ENCODE peak calls at places on chromosome 9, in five cellular contexts. D, M, E, Y and Z are unnamed samples.

GRCh38 chr9:6502399-6502798 is 89.4 kb downstream of the UHRF2 start:
- DNase-seq in Y (peak; percentile 45), M (no peak), E (no peak), D (no peak), Z (no peak)

GRCh38 chr9:136270173-136270710 is 24.6 kb upstream of the QSOX2 start:
- DNase-seq in M (no peak), Y (no peak), D (no peak), E (no peak), Z (no peak)

GRCh38 chr9:3648266-3648665 is 122.5 kb upstream of the RFX3 start:
- DNase-seq in Y (no peak), E (no peak), M (no peak), D (no peak), Z (no peak)

GRCh38 chr9:17807670-17808282 is 228.9 kb downstream of the SH3GL2 start:
- DNase-seq in Y (no peak), M (no peak), E (no peak), D (no peak), Z (no peak)

GRCh38 chr9:89669361-89669842 is 64.6 kb downstream of the GADD45G start:
- DNase-seq in E (no peak), D (no peak), M (no peak), Y (no peak), Z (no peak)

GRCh38 chr9:85600675-85601263 is 141.0 kb downstream of the AGTPBP1 start:
- DNase-seq in M (no peak), E (no peak), Y (no peak), D (no peak), Z (peak; percentile 69)

GRCh38 chr9:98584059-98584458 is 124.7 kb downstream of the GABBR2 start:
- DNase-seq in M (no peak), D (peak; percentile 38), E (no peak), Y (no peak), Z (no peak)

GRCh38 chr9:135812961-135813360 is 94.4 kb downstream of the CAMSAP1 start:
- DNase-seq in D (no peak), Y (no peak), E (no peak), M (no peak), Z (no peak)

GRCh38 chr9:12923472-12924009 is 148.7 kb downstream of the LURAP1L start:
- DNase-seq in Y (peak; percentile 89), E (no peak), D (no peak), M (peak; percentile 53), Z (no peak)

GRCh38 chr9:84001621-84002020 is 21.0 kb downstream of the RMI1 start:
- DNase-seq in Y (no peak), E (no peak), D (no peak), M (no peak), Z (no peak)

GRCh38 chr9:93496285-93496684 is 42.9 kb upstream of the FAM120AOS start:
- DNase-seq in E (no peak), D (no peak), M (no peak), Y (no peak), Z (no peak)

GRCh38 chr9:5633243-5633642 is 4.3 kb downstream of the RIC1 start:
- DNase-seq in Y (peak; percentile 60), M (no peak), E (no peak), D (no peak), Z (no peak)

GRCh38 chr9:130235558-130236435 is 29.8 kb upstream of the HMCN2 start:
- DNase-seq in D (peak; percentile 49), E (no peak), M (peak; percentile 71), Y (peak; percentile 50), Z (peak; percentile 79)

GRCh38 chr9:90921104-90921503 is 119.5 kb downstream of the SYK start:
- DNase-seq in D (no peak), M (no peak), Y (no peak), E (peak; percentile 74), Z (peak; percentile 67)

GRCh38 chr9:93097496-93098205 is 1.6 kb downstream of the CARD19 start:
- DNase-seq in M (no peak), D (peak; percentile 15), Y (peak; percentile 12), E (no peak), Z (no peak)

GRCh38 chr9:125141251-125141650 is 2.1 kb downstream of the SCAI start:
- DNase-seq in D (no peak), Y (peak; percentile 62), M (no peak), E (no peak), Z (no peak)

GRCh38 chr9:38414040-38414723 is 10.1 kb downstream of the IGFBPL1 start:
- DNase-seq in E (no peak), Y (no peak), M (no peak), D (no peak), Z (no peak)

GRCh38 chr9:9919174-9919573 is 693.6 kb downstream of the PTPRD start:
- DNase-seq in M (no peak), D (no peak), Y (no peak), E (no peak), Z (no peak)

GRCh38 chr9:33111621-33112020 is 35.1 kb upstream of the SMU1 start:
- DNase-seq in Y (no peak), D (no peak), E (no peak), M (no peak), Z (no peak)

GRCh38 chr9:96253059-96253696 is 48.8 kb downstream of the HSD17B3 start:
- DNase-seq in D (no peak), Y (no peak), E (no peak), M (no peak), Z (no peak)

GRCh38 chr9:136482793-136483588 is at the start of gene SEC16A:
- DNase-seq in E (peak; percentile 96), Y (peak; percentile 97), D (peak; percentile 96), M (peak; percentile 99), Z (peak; percentile 100)

GRCh38 chr9:130409250-130409649 is 35.5 kb upstream of the ASS1 start:
- DNase-seq in E (no peak), D (no peak), Y (no peak), M (no peak), Z (no peak)

GRCh38 chr9:123364241-123364824 is 8.3 kb downstream of the CRB2 start:
- DNase-seq in D (no peak), Y (peak; percentile 61), E (no peak), M (no peak), Z (no peak)

GRCh38 chr9:98805506-98806272 is 1.8 kb upstream of the GALNT12 start:
- DNase-seq in D (no peak), Y (peak; percentile 86), M (no peak), E (no peak), Z (no peak)

GRCh38 chr9:1845421-1845820 is 169.7 kb upstream of the SMARCA2 start:
- DNase-seq in M (no peak), Y (no peak), E (no peak), D (no peak), Z (no peak)
- H3K4me1 ChIP-seq in M (no peaks in the 10 kb centered on the region), Y (no peaks in the 10 kb centered on the region), E (no peaks in the 10 kb centered on the region), D (no peaks in the 10 kb centered on the region), Z (no peaks in the 10 kb centered on the region)

GRCh38 chr9:14400658-14400995 is 86.7 kb upstream of the NFIB start:
- DNase-seq in M (peak; percentile 40), D (peak; percentile 90), E (peak; percentile 21), Y (peak; percentile 58), Z (peak; percentile 50)
- TF ChIP-seq CTCF in M (no peak), D (peak; percentile 58), E (peak; percentile 57), Y (peak; percentile 48), Z (peak; percentile 69)

DNA sequence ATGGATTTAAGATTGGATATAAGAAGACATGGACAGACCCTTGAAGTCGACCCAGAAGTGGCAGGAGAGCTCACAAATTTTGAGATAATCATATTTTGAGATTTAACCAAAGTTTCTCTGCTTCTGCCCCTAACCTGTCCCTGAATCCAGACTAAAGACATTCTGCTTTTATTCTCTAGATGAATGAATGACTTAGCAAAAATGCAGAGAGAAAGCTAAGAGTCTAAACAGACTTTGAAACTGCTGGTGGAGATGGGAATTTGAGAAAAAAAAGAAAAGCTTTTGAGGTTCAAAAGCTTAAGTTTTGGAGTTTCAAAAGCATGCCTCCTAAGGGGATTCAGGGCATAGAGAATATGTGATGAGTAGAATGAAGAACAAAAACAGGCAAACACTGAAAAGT is 85.2 kb upstream of the KLF9 start:
- DNase-seq in D (no peak), Y (no peak), M (no peak), E (no peak), Z (no peak)
- H3K4me3 ChIP-seq in D (no peak overlapping the region), Y (no peak overlapping the region), M (no peak overlapping the region), E (no peak overlapping the region), Z (no peak overlapping the region)

GRCh38 chr9:113520109-113520642 is 56.6 kb downstream of the RGS3 start:
- DNase-seq in M (no peak), E (peak; percentile 43), Y (peak; percentile 20), D (peak; percentile 96), Z (no peak)
- H3K4me1 ChIP-seq in M (peaks cover 36% of the 10 kb centered on the region), E (peaks cover 69% of the 10 kb centered on the region), Y (peaks cover 14% of the 10 kb centered on the region), D (peaks cover 79% of the 10 kb centered on the region), Z (no peaks in the 10 kb centered on the region)